ENCODE peak calls at places on chromosomes 16 and 17, in ten cellular contexts. One of them, this sample, is unnamed.
A peak's percentile ranks its signal among the peaks of the same experiment; 100 is the strongest.

GRCh38 chr16:24858219-24859041 is 12.7 kb downstream of the SLC5A11 start:
- DNase-seq in T-helper 2 cell: no peak
- DNase-seq in fibroblast of lung: peak; percentile 59
- DNase-seq in D341Med: no peak
- DNase-seq in head of caudate nucleus: peak; percentile 60
- DNase-seq in mucosa of gallbladder: peak; percentile 54
- DNase-seq in lung: no peak
- DNase-seq in RCC 7860: peak; percentile 19
- DNase-seq in stimulated activated CD8-positive, alpha-beta memory T cell treated with anti-CD3 and anti-CD28 coated beads, Interleukin-2, amount 100 ng/mL, for 1 hour: no peak
- DNase-seq in ecto neural progenitor cell: peak; percentile 82
- DNase-seq in this sample: peak; percentile 87

GRCh38 chr17:70366421-70366820 is 197.1 kb downstream of the KCNJ2 start:
- DNase-seq in T-helper 2 cell: no peak
- DNase-seq in fibroblast of lung: no peak
- DNase-seq in D341Med: no peak
- DNase-seq in head of caudate nucleus: no peak
- DNase-seq in mucosa of gallbladder: no peak
- DNase-seq in lung: no peak
- DNase-seq in RCC 7860: no peak
- DNase-seq in stimulated activated CD8-positive, alpha-beta memory T cell treated with anti-CD3 and anti-CD28 coated beads, Interleukin-2, amount 100 ng/mL, for 1 hour: no peak
- DNase-seq in ecto neural progenitor cell: no peak
- DNase-seq in this sample: no peak

GRCh38 chr17:64736804-64737492 is 74.8 kb upstream of the SMURF2 start:
- DNase-seq in T-helper 2 cell: peak; percentile 23
- DNase-seq in fibroblast of lung: peak; percentile 72
- DNase-seq in D341Med: peak; percentile 53
- DNase-seq in head of caudate nucleus: no peak
- DNase-seq in mucosa of gallbladder: peak; percentile 38
- DNase-seq in lung: no peak
- DNase-seq in RCC 7860: peak; percentile 41
- DNase-seq in stimulated activated CD8-positive, alpha-beta memory T cell treated with anti-CD3 and anti-CD28 coated beads, Interleukin-2, amount 100 ng/mL, for 1 hour: peak; percentile 20
- DNase-seq in ecto neural progenitor cell: no peak
- DNase-seq in this sample: peak; percentile 33

GRCh38 chr16:85090166-85090565 is 22.1 kb downstream of the CIBAR2 start:
- DNase-seq in T-helper 2 cell: no peak
- DNase-seq in fibroblast of lung: peak; percentile 36
- DNase-seq in D341Med: no peak
- DNase-seq in head of caudate nucleus: no peak
- DNase-seq in mucosa of gallbladder: no peak
- DNase-seq in lung: no peak
- DNase-seq in RCC 7860: no peak
- DNase-seq in stimulated activated CD8-positive, alpha-beta memory T cell treated with anti-CD3 and anti-CD28 coated beads, Interleukin-2, amount 100 ng/mL, for 1 hour: no peak
- DNase-seq in ecto neural progenitor cell: no peak
- DNase-seq in this sample: no peak

GRCh38 chr17:6641374-6641818 is 536 bp downstream of the TXNDC17 start:
- DNase-seq in T-helper 2 cell: no peak
- DNase-seq in fibroblast of lung: no peak
- DNase-seq in D341Med: no peak
- DNase-seq in head of caudate nucleus: no peak
- DNase-seq in mucosa of gallbladder: no peak
- DNase-seq in lung: no peak
- DNase-seq in RCC 7860: no peak
- DNase-seq in stimulated activated CD8-positive, alpha-beta memory T cell treated with anti-CD3 and anti-CD28 coated beads, Interleukin-2, amount 100 ng/mL, for 1 hour: no peak
- DNase-seq in ecto neural progenitor cell: no peak
- DNase-seq in this sample: peak; percentile 50

GRCh38 chr17:69058165-69058564 is 2.6 kb downstream of the ABCA9 start:
- DNase-seq in T-helper 2 cell: no peak
- DNase-seq in fibroblast of lung: no peak
- DNase-seq in D341Med: no peak
- DNase-seq in head of caudate nucleus: no peak
- DNase-seq in mucosa of gallbladder: no peak
- DNase-seq in lung: no peak
- DNase-seq in RCC 7860: no peak
- DNase-seq in stimulated activated CD8-positive, alpha-beta memory T cell treated with anti-CD3 and anti-CD28 coated beads, Interleukin-2, amount 100 ng/mL, for 1 hour: no peak
- DNase-seq in ecto neural progenitor cell: no peak
- DNase-seq in this sample: no peak

GRCh38 chr16:89268585-89268984 is 51.1 kb downstream of the ZNF778 start:
- DNase-seq in T-helper 2 cell: no peak
- DNase-seq in fibroblast of lung: no peak
- DNase-seq in D341Med: peak; percentile 14
- DNase-seq in head of caudate nucleus: no peak
- DNase-seq in mucosa of gallbladder: no peak
- DNase-seq in lung: no peak
- DNase-seq in RCC 7860: no peak
- DNase-seq in stimulated activated CD8-positive, alpha-beta memory T cell treated with anti-CD3 and anti-CD28 coated beads, Interleukin-2, amount 100 ng/mL, for 1 hour: no peak
- DNase-seq in ecto neural progenitor cell: no peak
- DNase-seq in this sample: no peak

GRCh38 chr16:26987631-26988030 is 79.1 kb upstream of the C16orf82 start:
- DNase-seq in T-helper 2 cell: no peak
- DNase-seq in fibroblast of lung: peak; percentile 92
- DNase-seq in D341Med: no peak
- DNase-seq in head of caudate nucleus: no peak
- DNase-seq in mucosa of gallbladder: no peak
- DNase-seq in lung: no peak
- DNase-seq in RCC 7860: peak; percentile 37
- DNase-seq in stimulated activated CD8-positive, alpha-beta memory T cell treated with anti-CD3 and anti-CD28 coated beads, Interleukin-2, amount 100 ng/mL, for 1 hour: no peak
- DNase-seq in ecto neural progenitor cell: no peak
- DNase-seq in this sample: no peak

GRCh38 chr17:61498595-61498994 is 46.4 kb downstream of the TBX4 start:
- DNase-seq in T-helper 2 cell: no peak
- DNase-seq in fibroblast of lung: no peak
- DNase-seq in D341Med: no peak
- DNase-seq in head of caudate nucleus: no peak
- DNase-seq in mucosa of gallbladder: no peak
- DNase-seq in lung: no peak
- DNase-seq in RCC 7860: no peak
- DNase-seq in stimulated activated CD8-positive, alpha-beta memory T cell treated with anti-CD3 and anti-CD28 coated beads, Interleukin-2, amount 100 ng/mL, for 1 hour: no peak
- DNase-seq in ecto neural progenitor cell: no peak
- DNase-seq in this sample: no peak

GRCh38 chr17:35749560-35750412 is 3.3 kb downstream of the GAS2L2 start:
- DNase-seq in T-helper 2 cell: no peak
- DNase-seq in fibroblast of lung: no peak
- DNase-seq in D341Med: no peak
- DNase-seq in head of caudate nucleus: no peak
- DNase-seq in mucosa of gallbladder: no peak
- DNase-seq in lung: no peak
- DNase-seq in RCC 7860: no peak
- DNase-seq in stimulated activated CD8-positive, alpha-beta memory T cell treated with anti-CD3 and anti-CD28 coated beads, Interleukin-2, amount 100 ng/mL, for 1 hour: no peak
- DNase-seq in ecto neural progenitor cell: peak; percentile 77
- DNase-seq in this sample: peak; percentile 34

This sample was measured in hepatocyte.